ENCODE peak calls at places on chromosomes 13 and 19, in nine cellular contexts. One of them, this sample, is unnamed.

GRCh38 chr13:41976491-41976890 is 15.6 kb upstream of the VWA8 start:
- DNase-seq in astrocyte of the spinal cord: no peak
- DNase-seq in colonic mucosa: no peak
- DNase-seq in activated CD8-positive, alpha-beta T cell treated with anti-CD3 and anti-CD28 coated beads for 36 hours: no peak
- DNase-seq in PC-9: no peak
- DNase-seq in left lung: no peak
- DNase-seq in foreskin fibroblast: no peak
- DNase-seq in tibial nerve: no peak
- DNase-seq in MM.1S: no peak
- DNase-seq in this sample: no peak

GRCh38 chr13:98842858-98843481 is 90.5 kb upstream of the SLC15A1 start:
- DNase-seq in foreskin fibroblast: peak
- DNase-seq in tibial nerve: peak
- DNase-seq in PC-9: peak
- DNase-seq in activated CD8-positive, alpha-beta T cell treated with anti-CD3 and anti-CD28 coated beads for 36 hours: peak
- DNase-seq in left lung: no peak
- DNase-seq in MM.1S: peak
- DNase-seq in astrocyte of the spinal cord: peak
- DNase-seq in colonic mucosa: peak
- DNase-seq in this sample: peak

GRCh38 chr19:18726417-18726767 is 42.9 kb downstream of the CRTC1 start:
- DNase-seq in PC-9: no peak
- DNase-seq in tibial nerve: no peak
- DNase-seq in left lung: no peak
- DNase-seq in foreskin fibroblast: no peak
- DNase-seq in activated CD8-positive, alpha-beta T cell treated with anti-CD3 and anti-CD28 coated beads for 36 hours: no peak
- DNase-seq in MM.1S: no peak
- DNase-seq in astrocyte of the spinal cord: no peak
- DNase-seq in colonic mucosa: no peak
- DNase-seq in this sample: no peak

GRCh38 chr13:109162248-109163051 is 533.0 kb downstream of the MYO16 start:
- DNase-seq in left lung: no peak
- DNase-seq in colonic mucosa: no peak
- DNase-seq in MM.1S: peak
- DNase-seq in tibial nerve: no peak
- DNase-seq in foreskin fibroblast: no peak
- DNase-seq in activated CD8-positive, alpha-beta T cell treated with anti-CD3 and anti-CD28 coated beads for 36 hours: peak
- DNase-seq in astrocyte of the spinal cord: no peak
- DNase-seq in PC-9: no peak
- DNase-seq in this sample: peak

GRCh38 chr19:47240996-47241918 is 10.3 kb upstream of the BBC3 start:
- DNase-seq in tibial nerve: no peak
- DNase-seq in activated CD8-positive, alpha-beta T cell treated with anti-CD3 and anti-CD28 coated beads for 36 hours: peak
- DNase-seq in foreskin fibroblast: peak
- DNase-seq in astrocyte of the spinal cord: peak
- DNase-seq in left lung: peak
- DNase-seq in colonic mucosa: peak
- DNase-seq in PC-9: peak
- DNase-seq in MM.1S: peak
- DNase-seq in this sample: peak

GRCh38 chr19:47657719-47658118 is 48.8 kb downstream of the BICRA start:
- DNase-seq in activated CD8-positive, alpha-beta T cell treated with anti-CD3 and anti-CD28 coated beads for 36 hours: no peak
- DNase-seq in MM.1S: no peak
- DNase-seq in astrocyte of the spinal cord: no peak
- DNase-seq in PC-9: no peak
- DNase-seq in tibial nerve: no peak
- DNase-seq in foreskin fibroblast: no peak
- DNase-seq in left lung: no peak
- DNase-seq in colonic mucosa: no peak
- DNase-seq in this sample: no peak

GRCh38 chr13:113115363-113116205 is 7.0 kb upstream of the F10 start:
- DNase-seq in PC-9: no peak
- DNase-seq in tibial nerve: no peak
- DNase-seq in MM.1S: no peak
- DNase-seq in foreskin fibroblast: no peak
- DNase-seq in left lung: peak
- DNase-seq in activated CD8-positive, alpha-beta T cell treated with anti-CD3 and anti-CD28 coated beads for 36 hours: no peak
- DNase-seq in astrocyte of the spinal cord: no peak
- DNase-seq in colonic mucosa: no peak
- DNase-seq in this sample: peak

GRCh38 chr13:21767032-21767431 is 96.2 kb downstream of the FGF9 start:
- DNase-seq in left lung: no peak
- DNase-seq in MM.1S: no peak
- DNase-seq in astrocyte of the spinal cord: no peak
- DNase-seq in activated CD8-positive, alpha-beta T cell treated with anti-CD3 and anti-CD28 coated beads for 36 hours: no peak
- DNase-seq in foreskin fibroblast: no peak
- DNase-seq in colonic mucosa: no peak
- DNase-seq in PC-9: no peak
- DNase-seq in tibial nerve: no peak
- DNase-seq in this sample: no peak

GRCh38 chr13:85500716-85501256 is 298.4 kb downstream of the SLITRK6 start:
- DNase-seq in tibial nerve: no peak
- DNase-seq in foreskin fibroblast: no peak
- DNase-seq in left lung: no peak
- DNase-seq in MM.1S: no peak
- DNase-seq in colonic mucosa: no peak
- DNase-seq in astrocyte of the spinal cord: no peak
- DNase-seq in PC-9: no peak
- DNase-seq in activated CD8-positive, alpha-beta T cell treated with anti-CD3 and anti-CD28 coated beads for 36 hours: no peak
- DNase-seq in this sample: no peak

GRCh38 chr13:52399708-52400107 is 6.3 kb downstream of the THSD1 start:
- DNase-seq in tibial nerve: no peak
- DNase-seq in colonic mucosa: no peak
- DNase-seq in PC-9: no peak
- DNase-seq in foreskin fibroblast: no peak
- DNase-seq in left lung: no peak
- DNase-seq in astrocyte of the spinal cord: no peak
- DNase-seq in MM.1S: no peak
- DNase-seq in activated CD8-positive, alpha-beta T cell treated with anti-CD3 and anti-CD28 coated beads for 36 hours: no peak
- DNase-seq in this sample: no peak
- TF ChIP-seq CTCF in tibial nerve: no peak
- TF ChIP-seq CTCF in colonic mucosa: no peak
- TF ChIP-seq CTCF in PC-9: no peak
- TF ChIP-seq CTCF in foreskin fibroblast: no peak
- TF ChIP-seq CTCF in left lung: no peak
- TF ChIP-seq CTCF in astrocyte of the spinal cord: no peak
- TF ChIP-seq CTCF in MM.1S: no peak
- TF ChIP-seq CTCF in activated CD8-positive, alpha-beta T cell treated with anti-CD3 and anti-CD28 coated beads for 36 hours: no peak
- TF ChIP-seq CTCF in this sample: no peak

GRCh38 chr19:55486043-55486970 is 1.3 kb downstream of the NAT14 start:
- DNase-seq in tibial nerve: no peak
- DNase-seq in PC-9: no peak
- DNase-seq in left lung: peak
- DNase-seq in MM.1S: no peak
- DNase-seq in foreskin fibroblast: no peak
- DNase-seq in astrocyte of the spinal cord: no peak
- DNase-seq in activated CD8-positive, alpha-beta T cell treated with anti-CD3 and anti-CD28 coated beads for 36 hours: no peak
- DNase-seq in colonic mucosa: no peak
- DNase-seq in this sample: no peak
- TF ChIP-seq CTCF in tibial nerve: no peak
- TF ChIP-seq CTCF in PC-9: no peak
- TF ChIP-seq CTCF in left lung: no peak
- TF ChIP-seq CTCF in MM.1S: no peak
- TF ChIP-seq CTCF in foreskin fibroblast: no peak
- TF ChIP-seq CTCF in astrocyte of the spinal cord: no peak
- TF ChIP-seq CTCF in activated CD8-positive, alpha-beta T cell treated with anti-CD3 and anti-CD28 coated beads for 36 hours: no peak
- TF ChIP-seq CTCF in colonic mucosa: no peak
- TF ChIP-seq CTCF in this sample: no peak

GRCh38 chr19:40598121-40598917 is 2.9 kb upstream of the LTBP4 start:
- DNase-seq in tibial nerve: peak
- DNase-seq in activated CD8-positive, alpha-beta T cell treated with anti-CD3 and anti-CD28 coated beads for 36 hours: peak
- DNase-seq in colonic mucosa: peak
- DNase-seq in astrocyte of the spinal cord: peak
- DNase-seq in PC-9: peak
- DNase-seq in foreskin fibroblast: peak
- DNase-seq in MM.1S: peak
- DNase-seq in left lung: peak
- DNase-seq in this sample: peak
- TF ChIP-seq CTCF in tibial nerve: peak
- TF ChIP-seq CTCF in activated CD8-positive, alpha-beta T cell treated with anti-CD3 and anti-CD28 coated beads for 36 hours: peak
- TF ChIP-seq CTCF in colonic mucosa: peak
- TF ChIP-seq CTCF in astrocyte of the spinal cord: peak
- TF ChIP-seq CTCF in PC-9: peak
- TF ChIP-seq CTCF in foreskin fibroblast: peak
- TF ChIP-seq CTCF in MM.1S: peak
- TF ChIP-seq CTCF in left lung: peak
- TF ChIP-seq CTCF in this sample: peak

DNA sequence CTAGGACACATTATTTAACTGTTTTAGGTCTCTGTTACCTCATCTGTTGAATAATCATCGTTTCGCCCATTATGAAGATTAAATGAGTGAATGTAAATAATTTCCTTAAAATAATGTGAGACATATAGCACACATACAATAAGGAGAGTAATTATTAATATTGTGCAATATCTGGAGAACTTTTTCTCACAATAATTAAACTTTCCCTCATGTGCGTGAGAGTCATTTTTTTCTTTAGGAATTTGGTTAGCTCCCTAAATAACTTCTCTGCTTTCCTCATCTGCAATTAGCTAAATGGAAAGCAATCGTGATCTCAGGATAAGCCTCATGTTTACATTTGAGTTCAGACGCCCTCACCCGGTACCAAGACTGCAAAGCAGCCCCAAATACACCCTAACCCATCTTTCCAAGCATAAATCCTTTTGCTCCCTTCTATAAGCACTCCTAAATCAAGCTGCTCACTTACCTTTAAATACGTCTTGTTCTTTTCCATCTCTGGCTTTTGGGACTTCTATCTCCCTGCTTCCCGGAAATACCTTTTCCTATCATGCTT is 78.8 kb downstream of the MZT1 start:
- DNase-seq in astrocyte of the spinal cord: no peak
- DNase-seq in foreskin fibroblast: no peak
- DNase-seq in PC-9: no peak
- DNase-seq in left lung: no peak
- DNase-seq in activated CD8-positive, alpha-beta T cell treated with anti-CD3 and anti-CD28 coated beads for 36 hours: no peak
- DNase-seq in tibial nerve: no peak
- DNase-seq in colonic mucosa: no peak
- DNase-seq in MM.1S: no peak
- DNase-seq in this sample: no peak
- TF ChIP-seq CTCF in astrocyte of the spinal cord: peak
- TF ChIP-seq CTCF in foreskin fibroblast: peak
- TF ChIP-seq CTCF in PC-9: no peak
- TF ChIP-seq CTCF in left lung: no peak
- TF ChIP-seq CTCF in activated CD8-positive, alpha-beta T cell treated with anti-CD3 and anti-CD28 coated beads for 36 hours: no peak
- TF ChIP-seq CTCF in tibial nerve: no peak
- TF ChIP-seq CTCF in colonic mucosa: no peak
- TF ChIP-seq CTCF in MM.1S: no peak
- TF ChIP-seq CTCF in this sample: no peak

DNA sequence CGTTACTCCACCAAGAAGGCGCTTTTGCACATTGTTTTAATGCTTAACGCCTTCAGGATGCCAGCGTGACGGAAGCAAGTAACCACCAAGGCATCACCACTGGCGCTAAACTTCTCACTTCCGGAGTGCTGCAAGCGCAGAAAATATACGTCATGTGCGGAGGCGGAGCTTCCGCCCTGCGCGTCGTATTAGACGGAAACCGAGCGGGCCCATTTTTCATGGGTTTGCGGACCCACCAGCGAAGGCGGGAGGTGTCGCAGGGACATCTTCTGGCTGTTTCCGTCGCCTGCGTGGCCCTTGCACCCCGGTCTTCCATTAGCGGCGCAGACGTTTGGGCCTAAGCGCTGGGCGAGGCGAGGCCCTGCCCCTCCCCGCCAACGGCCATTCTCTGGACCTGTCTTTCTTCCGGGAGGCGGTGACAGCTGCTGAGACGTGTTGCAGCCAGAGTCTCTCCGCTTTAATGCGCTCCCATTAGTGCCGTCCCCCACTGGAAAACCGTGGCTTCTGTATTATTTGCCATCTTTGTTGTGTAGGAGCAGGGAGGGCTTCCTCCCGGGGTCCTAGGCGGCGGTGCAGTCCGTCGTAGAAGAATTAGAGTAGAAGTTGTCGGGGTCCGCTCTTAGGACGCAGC is at the start of gene ERCC5:
- DNase-seq in left lung: peak
- DNase-seq in tibial nerve: peak
- DNase-seq in foreskin fibroblast: peak
- DNase-seq in PC-9: peak
- DNase-seq in MM.1S: peak
- DNase-seq in activated CD8-positive, alpha-beta T cell treated with anti-CD3 and anti-CD28 coated beads for 36 hours: peak
- DNase-seq in astrocyte of the spinal cord: peak
- DNase-seq in colonic mucosa: peak
- DNase-seq in this sample: peak
- TF ChIP-seq CTCF in left lung: no peak
- TF ChIP-seq CTCF in tibial nerve: no peak
- TF ChIP-seq CTCF in foreskin fibroblast: no peak
- TF ChIP-seq CTCF in PC-9: no peak
- TF ChIP-seq CTCF in MM.1S: no peak
- TF ChIP-seq CTCF in activated CD8-positive, alpha-beta T cell treated with anti-CD3 and anti-CD28 coated beads for 36 hours: no peak
- TF ChIP-seq CTCF in astrocyte of the spinal cord: no peak
- TF ChIP-seq CTCF in colonic mucosa: no peak
- TF ChIP-seq CTCF in this sample: no peak

GRCh38 chr19:36139473-36140288 is at the start of gene CAPNS1:
- DNase-seq in astrocyte of the spinal cord: peak
- DNase-seq in tibial nerve: peak
- DNase-seq in colonic mucosa: peak
- DNase-seq in activated CD8-positive, alpha-beta T cell treated with anti-CD3 and anti-CD28 coated beads for 36 hours: peak
- DNase-seq in PC-9: peak
- DNase-seq in left lung: peak
- DNase-seq in foreskin fibroblast: peak
- DNase-seq in MM.1S: peak
- DNase-seq in this sample: peak
- TF ChIP-seq CTCF in astrocyte of the spinal cord: no peak
- TF ChIP-seq CTCF in tibial nerve: no peak
- TF ChIP-seq CTCF in colonic mucosa: no peak
- TF ChIP-seq CTCF in activated CD8-positive, alpha-beta T cell treated with anti-CD3 and anti-CD28 coated beads for 36 hours: no peak
- TF ChIP-seq CTCF in PC-9: no peak
- TF ChIP-seq CTCF in left lung: no peak
- TF ChIP-seq CTCF in foreskin fibroblast: no peak
- TF ChIP-seq CTCF in MM.1S: peak
- TF ChIP-seq CTCF in this sample: no peak

DNA sequence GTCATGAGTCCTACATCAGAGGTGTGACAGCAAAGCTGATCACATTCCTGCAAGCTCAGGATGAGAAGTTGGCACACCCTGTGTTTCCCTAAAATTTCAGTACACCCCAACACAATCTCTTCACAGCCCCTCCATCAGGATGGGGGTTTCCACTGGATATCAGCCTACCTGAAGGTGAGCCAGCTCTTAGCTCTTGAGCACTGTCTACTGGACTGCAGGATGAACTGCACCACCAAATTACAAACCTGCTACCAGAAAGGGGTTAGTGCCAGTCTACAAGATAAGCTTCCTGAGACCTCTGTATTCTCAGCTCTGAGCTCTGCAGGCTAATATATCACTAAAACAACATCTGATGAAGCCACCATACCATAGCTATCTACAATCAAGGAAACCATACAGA is 1616.2 kb upstream of the SPRY2 start:
- DNase-seq in astrocyte of the spinal cord: no peak
- DNase-seq in PC-9: no peak
- DNase-seq in colonic mucosa: no peak
- DNase-seq in MM.1S: no peak
- DNase-seq in activated CD8-positive, alpha-beta T cell treated with anti-CD3 and anti-CD28 coated beads for 36 hours: no peak
- DNase-seq in tibial nerve: no peak
- DNase-seq in left lung: no peak
- DNase-seq in foreskin fibroblast: no peak
- DNase-seq in this sample: no peak
- TF ChIP-seq CTCF in astrocyte of the spinal cord: no peak
- TF ChIP-seq CTCF in PC-9: peak
- TF ChIP-seq CTCF in colonic mucosa: no peak
- TF ChIP-seq CTCF in MM.1S: peak
- TF ChIP-seq CTCF in activated CD8-positive, alpha-beta T cell treated with anti-CD3 and anti-CD28 coated beads for 36 hours: no peak
- TF ChIP-seq CTCF in tibial nerve: no peak
- TF ChIP-seq CTCF in left lung: no peak
- TF ChIP-seq CTCF in foreskin fibroblast: no peak
- TF ChIP-seq CTCF in this sample: no peak

GRCh38 chr13:91699863-91700262 is 301.4 kb downstream of the GPC5 start:
- DNase-seq in tibial nerve: no peak
- DNase-seq in activated CD8-positive, alpha-beta T cell treated with anti-CD3 and anti-CD28 coated beads for 36 hours: no peak
- DNase-seq in MM.1S: no peak
- DNase-seq in colonic mucosa: no peak
- DNase-seq in foreskin fibroblast: no peak
- DNase-seq in PC-9: no peak
- DNase-seq in astrocyte of the spinal cord: no peak
- DNase-seq in left lung: no peak
- DNase-seq in this sample: no peak
- TF ChIP-seq CTCF in tibial nerve: no peak
- TF ChIP-seq CTCF in activated CD8-positive, alpha-beta T cell treated with anti-CD3 and anti-CD28 coated beads for 36 hours: no peak
- TF ChIP-seq CTCF in MM.1S: no peak
- TF ChIP-seq CTCF in colonic mucosa: no peak
- TF ChIP-seq CTCF in foreskin fibroblast: no peak
- TF ChIP-seq CTCF in PC-9: no peak
- TF ChIP-seq CTCF in astrocyte of the spinal cord: no peak
- TF ChIP-seq CTCF in left lung: no peak
- TF ChIP-seq CTCF in this sample: no peak